ENCODE peak calls at places on chromosomes 3 and 15, in nine cellular contexts. A is fibroblast of lung; N is uterus; X is NT2/D1; F is tibial artery; L is ascending aorta; K is left ventricle myocardium inferior; M is A673; P is CD8-positive, alpha-beta T cell. R is an unnamed sample.

GRCh38 chr15:80957976-80958375 is 31.6 kb downstream of the MESD start:
- DNase-seq in A (peak; percentile 80), N (no peak), X (no peak), F (no peak), L (peak; percentile 5), K (no peak), M (no peak), P (no peak), R (no peak)

GRCh38 chr3:176190755-176191154 is 1006.5 kb downstream of the TBL1XR1 start:
- DNase-seq in A (no peak), N (no peak), X (no peak), F (no peak), L (no peak), K (no peak), M (no peak), P (no peak), R (no peak)

GRCh38 chr15:84598250-84598649 is 2.6 kb upstream of the ZSCAN2 start:
- DNase-seq in A (no peak), N (no peak), X (no peak), F (no peak), L (no peak), K (no peak), M (no peak), P (no peak), R (no peak)

GRCh38 chr3:50169232-50169631 is 14.1 kb downstream of the SEMA3F start:
- DNase-seq in A (no peak), N (no peak), X (no peak), F (no peak), L (no peak), K (no peak), M (no peak), P (no peak), R (no peak)

GRCh38 chr3:105906345-105906744 is 37.5 kb upstream of the CBLB start:
- DNase-seq in A (no peak), N (no peak), X (no peak), F (no peak), L (no peak), K (no peak), M (no peak), P (no peak), R (no peak)

GRCh38 chr15:92907229-92907628 is 7.1 kb downstream of the CHD2 start:
- DNase-seq in A (peak; percentile 58), N (no peak), X (no peak), F (no peak), L (no peak), K (no peak), M (no peak), P (no peak), R (no peak)

GRCh38 chr3:46908986-46909534 is 31.5 kb downstream of the PTH1R start:
- DNase-seq in A (no peak), N (peak; percentile 23), X (no peak), F (peak; percentile 70), L (peak; percentile 62), K (no peak), M (no peak), P (no peak), R (no peak)

GRCh38 chr15:40793216-40793989 is 13.5 kb upstream of the ZFYVE19 start:
- DNase-seq in A (peak; percentile 96), N (no peak), X (no peak), F (no peak), L (no peak), K (no peak), M (peak; percentile 70), P (no peak), R (no peak)

GRCh38 chr3:186839874-186840641 is 2.5 kb upstream of the ADIPOQ start:
- DNase-seq in A (peak; percentile 79), N (no peak), X (no peak), F (peak; percentile 90), L (peak; percentile 77), K (no peak), M (no peak), P (no peak), R (no peak)

GRCh38 chr15:79872358-79873017 is 24.3 kb downstream of the MTHFS start:
- DNase-seq in A (peak; percentile 85), N (no peak), X (no peak), F (no peak), L (no peak), K (no peak), M (no peak), P (no peak), R (peak; percentile 71)

GRCh38 chr3:130829575-130829947 is 64.3 kb upstream of the ATP2C1 start:
- DNase-seq in A (no peak), N (no peak), X (no peak), F (no peak), L (no peak), K (no peak), M (no peak), P (no peak), R (no peak)

GRCh38 chr3:8095724-8096123 is 405.9 kb upstream of the LMCD1 start:
- DNase-seq in A (no peak), N (no peak), X (no peak), F (no peak), L (no peak), K (no peak), M (peak; percentile 36), P (no peak), R (no peak)

GRCh38 chr3:66098436-66098835 is 59.7 kb upstream of the MAGI1 start:
- DNase-seq in A (peak; percentile 79), N (no peak), X (no peak), F (no peak), L (no peak), K (no peak), M (no peak), P (no peak), R (no peak)

GRCh38 chr15:71080705-71081104 is 34.6 kb upstream of the THSD4 start:
- DNase-seq in A (peak; percentile 97), N (no peak), X (no peak), F (no peak), L (peak; percentile 78), K (no peak), M (no peak), P (no peak), R (no peak)

GRCh38 chr3:152260529-152260928 is 8.2 kb upstream of the MBNL1 start:
- DNase-seq in A (no peak), N (no peak), X (no peak), F (no peak), L (no peak), K (no peak), M (no peak), P (no peak), R (no peak)

GRCh38 chr3:102674284-102674683 is 239.5 kb downstream of the ZPLD1 start:
- DNase-seq in A (no peak), N (no peak), X (no peak), F (no peak), L (no peak), K (no peak), M (no peak), P (no peak), R (no peak)
- H3K27me3 ChIP-seq in A (no peaks in the 10 kb centered on the region), N (no peaks in the 10 kb centered on the region), X (no peaks in the 10 kb centered on the region), F (no peaks in the 10 kb centered on the region), L (no peaks in the 10 kb centered on the region), K (no peaks in the 10 kb centered on the region), M (no peaks in the 10 kb centered on the region), P (no peaks in the 10 kb centered on the region), R (no peaks in the 10 kb centered on the region)

GRCh38 chr3:73299184-73299691 is 237.8 kb downstream of the EBLN2 start:
- DNase-seq in A (no peak), N (no peak), X (no peak), F (no peak), L (no peak), K (no peak), M (no peak), P (no peak), R (no peak)
- H3K27me3 ChIP-seq in A (peaks cover 5% of the 10 kb centered on the region), N (no peaks in the 10 kb centered on the region), X (no peaks in the 10 kb centered on the region), F (no peaks in the 10 kb centered on the region), L (no peaks in the 10 kb centered on the region), K (peaks cover 11% of the 10 kb centered on the region), M (no peaks in the 10 kb centered on the region), P (no peaks in the 10 kb centered on the region), R (no peaks in the 10 kb centered on the region)

DNA sequence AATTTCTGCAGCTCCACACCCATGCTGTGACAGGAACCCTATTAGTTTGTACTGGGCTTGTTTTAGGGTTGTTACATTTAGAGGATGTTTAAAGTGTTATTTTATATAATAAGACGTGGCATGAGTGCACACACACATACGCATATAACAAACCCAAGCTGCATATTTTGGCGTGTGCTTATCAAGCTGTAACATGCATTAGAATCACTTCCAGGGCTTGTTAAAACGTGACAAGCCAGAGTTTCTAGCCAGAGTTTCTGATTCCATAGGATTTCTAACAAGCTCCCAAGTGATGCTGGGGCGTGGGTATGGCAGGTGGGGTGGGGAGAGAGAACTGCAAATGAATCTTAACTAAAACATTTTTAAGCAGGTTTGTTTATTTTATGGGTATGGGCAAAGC is 17.4 kb downstream of the ONECUT1 start:
- DNase-seq in A (no peak), N (no peak), X (no peak), F (no peak), L (no peak), K (no peak), M (no peak), P (no peak), R (no peak)
- H3K27me3 ChIP-seq in A (peaks cover 4% of the 10 kb centered on the region), N (peaks cover 3% of the 10 kb centered on the region), X (no peaks in the 10 kb centered on the region), F (no peaks in the 10 kb centered on the region), L (no peaks in the 10 kb centered on the region), K (peaks cover 95% of the 10 kb centered on the region), M (peaks cover 65% of the 10 kb centered on the region), P (peaks cover 3% of the 10 kb centered on the region), R (peaks cover 6% of the 10 kb centered on the region)

GRCh38 chr3:126212250-126212628 is 31.9 kb upstream of the ALDH1L1 start:
- DNase-seq in A (no peak), N (no peak), X (no peak), F (no peak), L (no peak), K (no peak), M (no peak), P (no peak), R (no peak)

GRCh38 chr3:126212629-126213375 is 32.4 kb upstream of the ALDH1L1 start:
- DNase-seq in A (peak; percentile 67), N (peak; percentile 57), X (peak; percentile 79), F (peak; percentile 72), L (peak; percentile 77), K (peak; percentile 59), M (peak; percentile 60), P (no peak), R (no peak)

GRCh38 chr3:126211569-126211968 is 31.2 kb upstream of the ALDH1L1 start:
- DNase-seq in A (no peak), N (no peak), X (no peak), F (no peak), L (no peak), K (no peak), M (no peak), P (no peak), R (no peak)

GRCh38 chr3:126213376-126214044 is 33.1 kb upstream of the ALDH1L1 start:
- DNase-seq in A (no peak), N (peak; percentile 27), X (no peak), F (no peak), L (no peak), K (no peak), M (no peak), P (no peak), R (no peak)

GRCh38 chr3:126216416-126216815 is 36.0 kb upstream of the ALDH1L1 start:
- DNase-seq in A (peak; percentile 75), N (no peak), X (no peak), F (no peak), L (no peak), K (no peak), M (no peak), P (no peak), R (no peak)
- H3K27me3 ChIP-seq in A (no peaks in the 10 kb centered on the region), N (no peaks in the 10 kb centered on the region), X (peaks cover 15% of the 10 kb centered on the region), F (no peaks in the 10 kb centered on the region), L (no peaks in the 10 kb centered on the region), K (peaks cover 35% of the 10 kb centered on the region), M (no peaks in the 10 kb centered on the region), P (peaks cover 7% of the 10 kb centered on the region), R (peaks cover 14% of the 10 kb centered on the region)

GRCh38 chr3:189455796-189456195 is 175.4 kb upstream of the TP63 start:
- DNase-seq in A (no peak), N (no peak), X (no peak), F (no peak), L (no peak), K (no peak), M (no peak), P (no peak), R (no peak)
- H3K27me3 ChIP-seq in A (no peaks in the 10 kb centered on the region), N (no peaks in the 10 kb centered on the region), X (no peaks in the 10 kb centered on the region), F (no peaks in the 10 kb centered on the region), L (no peaks in the 10 kb centered on the region), K (peaks cover 4% of the 10 kb centered on the region), M (no peaks in the 10 kb centered on the region), P (no peaks in the 10 kb centered on the region), R (no peaks in the 10 kb centered on the region)

R was measured in CD8-positive, alpha-beta memory T cell.